ENCODE peak calls at places on chromosomes 3 and 15, in four cellular contexts. G, J, C and A are unnamed samples.

GRCh38 chr15:74438206-74438605 is 4.4 kb upstream of the SEMA7A start:
- DNase-seq in G (no peak), J (no peak), C (no peak), A (no peak)

GRCh38 chr3:48855681-48856447 is 8.2 kb upstream of the PRKAR2A start:
- DNase-seq in G (no peak), J (no peak), C (no peak), A (no peak)

GRCh38 chr3:141331370-141332318 is 36.7 kb upstream of the ZBTB38 start:
- DNase-seq in G (peak), J (peak), C (no peak), A (no peak)

GRCh38 chr3:125000661-125001060 is 55.1 kb downstream of the HEG1 start:
- DNase-seq in G (no peak), J (no peak), C (no peak), A (no peak)

GRCh38 chr3:133238015-133238414 is 161.8 kb upstream of the BFSP2 start:
- DNase-seq in G (no peak), J (no peak), C (no peak), A (no peak)

GRCh38 chr3:4343258-4343657 is 40.1 kb downstream of the SETMAR start:
- DNase-seq in G (no peak), J (peak), C (no peak), A (no peak)

GRCh38 chr3:195095704-195096036 is 175.3 kb downstream of the XXYLT1 start:
- DNase-seq in G (peak), J (peak), C (no peak), A (no peak)

GRCh38 chr3:169218314-169218983 is 445.1 kb downstream of the MECOM start:
- DNase-seq in G (no peak), J (peak), C (no peak), A (no peak)

GRCh38 chr15:91982401-91982800 is 128.9 kb downstream of the SLCO3A1 start:
- DNase-seq in G (no peak), J (peak), C (no peak), A (no peak)

GRCh38 chr15:58046467-58046866 is 19.0 kb downstream of the ALDH1A2 start:
- DNase-seq in G (no peak), J (no peak), C (no peak), A (no peak)

GRCh38 chr15:77209221-77209620 is 138.3 kb upstream of the TSPAN3 start:
- DNase-seq in G (no peak), J (no peak), C (no peak), A (no peak)

GRCh38 chr15:48642795-48643194 is 2.7 kb downstream of the FBN1 start:
- DNase-seq in G (no peak), J (peak), C (no peak), A (no peak)

GRCh38 chr3:72411102-72411501 is 437.1 kb downstream of the SHQ1 start:
- DNase-seq in G (no peak), J (no peak), C (no peak), A (no peak)

GRCh38 chr15:37046876-37047614 is 53.3 kb downstream of the MEIS2 start:
- DNase-seq in G (no peak), J (peak), C (no peak), A (no peak)

GRCh38 chr15:40323239-40323952 is at the start of gene INAFM2:
- DNase-seq in G (peak), J (peak), C (peak), A (peak)

GRCh38 chr3:171489348-171489747 is 29.1 kb upstream of the TNIK start:
- DNase-seq in G (no peak), J (peak), C (no peak), A (no peak)

GRCh38 chr3:110521019-110521418 is 550.6 kb upstream of the NECTIN3 start:
- DNase-seq in G (no peak), J (peak), C (no peak), A (no peak)

GRCh38 chr3:126683506-126683905 is 20.5 kb upstream of the CHCHD6 start:
- DNase-seq in G (no peak), J (no peak), C (no peak), A (no peak)

GRCh38 chr3:46912986-46913385 is 35.5 kb downstream of the PTH1R start:
- DNase-seq in G (no peak), J (no peak), C (no peak), A (no peak)

GRCh38 chr15:54620916-54621315 is 575.8 kb downstream of the RSL24D1 start:
- DNase-seq in G (no peak), J (no peak), C (no peak), A (no peak)

GRCh38 chr15:75360391-75360790 is 8.0 kb downstream of the MAN2C1 start:
- DNase-seq in G (no peak), J (no peak), C (no peak), A (no peak)

GRCh38 chr3:122021811-122022401 is at the start of gene ILDR1:
- DNase-seq in G (peak), J (no peak), C (no peak), A (peak)

GRCh38 chr3:137263982-137264777 is 306.4 kb downstream of the IL20RB start:
- DNase-seq in G (no peak), J (no peak), C (no peak), A (no peak)

GRCh38 chr3:16741103-16741758 is 136.0 kb upstream of the DAZL start:
- DNase-seq in G (no peak), J (peak), C (no peak), A (no peak)

GRCh38 chr15:45121706-45122417 is 7.7 kb downstream of the DUOXA2 start:
- DNase-seq in G (no peak), J (peak), C (no peak), A (no peak)

GRCh38 chr3:120469440-120470415 is 18.9 kb upstream of the FSTL1 start:
- DNase-seq in G (no peak), J (peak), C (no peak), A (no peak)

GRCh38 chr3:126886217-126886616 is 96.7 kb upstream of the PLXNA1 start:
- DNase-seq in G (no peak), J (no peak), C (no peak), A (no peak)

GRCh38 chr3:65045138-65045537 is 357.3 kb upstream of the ADAMTS9 start:
- DNase-seq in G (no peak), J (no peak), C (no peak), A (no peak)

GRCh38 chr15:87564666-87565065 is 691.9 kb downstream of the NTRK3 start:
- DNase-seq in G (no peak), J (no peak), C (no peak), A (no peak)

GRCh38 chr3:188179006-188179966 is 25.3 kb downstream of the LPP start:
- DNase-seq in G (peak), J (peak), C (no peak), A (no peak)

GRCh38 chr3:70308760-70309159 is 3.7 kb downstream of the MDFIC2 start:
- DNase-seq in G (no peak), J (peak), C (no peak), A (no peak)

GRCh38 chr3:193869221-193870201 is 266.4 kb upstream of the HES1 start:
- DNase-seq in G (peak), J (no peak), C (no peak), A (no peak)

GRCh38 chr15:31391687-31392671 is 65.3 kb downstream of the KLF13 start:
- DNase-seq in G (peak), J (peak), C (peak), A (peak)

GRCh38 chr3:141399979-141400971 is 32.0 kb downstream of the ZBTB38 start:
- DNase-seq in G (no peak), J (peak), C (no peak), A (no peak)

GRCh38 chr3:50665603-50666115 is 9.1 kb upstream of the DOCK3 start:
- DNase-seq in G (no peak), J (no peak), C (no peak), A (no peak)

GRCh38 chr15:58221591-58222241 is 83.5 kb downstream of the AQP9 start:
- DNase-seq in G (peak), J (peak), C (no peak), A (peak)

GRCh38 chr3:127655641-127656040 is 17.1 kb upstream of the ABTB1 start:
- DNase-seq in G (no peak), J (peak), C (no peak), A (no peak)

GRCh38 chr15:63086271-63086670 is 35.4 kb upstream of the LACTB start:
- DNase-seq in G (no peak), J (no peak), C (no peak), A (no peak)